ENCODE peak calls at places on chromosomes 1 and 21, in six cellular contexts. J, G, W, O, H and X are unnamed samples.

GRCh38 chr1:36408479-36408878 is 10.8 kb upstream of the LSM10 start:
- DNase-seq in J (no peak), O (no peak), G (no peak), H (peak; percentile 28), W (no peak), X (peak; percentile 41)

GRCh38 chr1:221159608-221160007 is 280.4 kb downstream of the HLX start:
- DNase-seq in G (no peak), J (no peak), O (no peak), H (no peak), W (no peak), X (no peak)

GRCh38 chr1:205344010-205344808 is 12.5 kb downstream of the KLHDC8A start:
- DNase-seq in O (peak; percentile 59), W (peak; percentile 34), G (peak; percentile 40), H (no peak), J (no peak), X (no peak)

GRCh38 chr1:229526695-229527094 is 18.6 kb upstream of the NUP133 start:
- DNase-seq in W (no peak), H (no peak), G (no peak), O (no peak), J (no peak), X (no peak)

GRCh38 chr1:171769171-171769570 is 12.3 kb upstream of the METTL13 start:
- DNase-seq in H (no peak), W (no peak), G (no peak), J (no peak), O (no peak), X (no peak)

GRCh38 chr21:44531606-44532128 is 8.3 kb downstream of the KRTAP10-1 start:
- DNase-seq in G (peak; percentile 13), O (no peak), J (no peak), H (no peak), W (no peak), X (no peak)

GRCh38 chr21:29025328-29025713 is 853 bp downstream of the USP16 start:
- DNase-seq in W (no peak), J (no peak), O (peak; percentile 19), G (no peak), H (peak; percentile 55), X (no peak)

GRCh38 chr1:222167111-222167510 is 380.8 kb downstream of the HHIPL2 start:
- DNase-seq in J (peak; percentile 20), O (peak; percentile 47), W (peak; percentile 40), H (peak; percentile 97), G (no peak), X (peak; percentile 72)

GRCh38 chr1:189859385-189859977 is 618.2 kb downstream of the BRINP3 start:
- DNase-seq in H (peak; percentile 0), O (peak; percentile 26), J (peak; percentile 29), G (no peak), W (peak; percentile 42), X (peak; percentile 2)

GRCh38 chr1:172719694-172720138 is 60.8 kb downstream of the FASLG start:
- DNase-seq in J (no peak), O (peak; percentile 56), G (no peak), H (peak; percentile 68), W (peak; percentile 49), X (peak; percentile 71)

DNA sequence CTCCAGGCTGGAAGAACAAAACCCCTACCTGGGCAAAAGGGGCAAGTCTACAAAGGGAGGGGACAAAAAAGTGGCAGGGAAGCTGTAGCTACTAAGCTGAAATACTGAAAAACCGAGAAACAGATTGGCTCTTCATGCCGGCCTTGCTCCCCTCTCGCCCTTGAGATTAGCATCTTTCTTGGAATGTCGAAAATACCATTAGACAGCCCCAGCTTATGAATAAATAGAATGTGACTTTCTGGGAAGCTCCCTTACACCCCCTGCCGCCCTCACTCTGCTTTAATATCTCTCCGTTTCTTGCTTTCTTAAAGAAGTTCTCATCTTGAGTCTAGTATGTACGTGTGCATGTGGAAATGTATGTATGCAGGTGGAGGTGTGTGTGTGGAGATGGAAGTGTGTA is 14.1 kb downstream of the TRAF3IP3 start:
- DNase-seq in J (no peak), H (no peak), O (no peak), G (no peak), W (peak; percentile 85), X (peak; percentile 37)
- H3K4me3 ChIP-seq in J (peak overlapping the region; percentile 51), H (no peak overlapping the region), O (no peak overlapping the region), G (peak overlapping the region; percentile 28), W (peak overlapping the region; percentile 7), X (no peak overlapping the region)

DNA sequence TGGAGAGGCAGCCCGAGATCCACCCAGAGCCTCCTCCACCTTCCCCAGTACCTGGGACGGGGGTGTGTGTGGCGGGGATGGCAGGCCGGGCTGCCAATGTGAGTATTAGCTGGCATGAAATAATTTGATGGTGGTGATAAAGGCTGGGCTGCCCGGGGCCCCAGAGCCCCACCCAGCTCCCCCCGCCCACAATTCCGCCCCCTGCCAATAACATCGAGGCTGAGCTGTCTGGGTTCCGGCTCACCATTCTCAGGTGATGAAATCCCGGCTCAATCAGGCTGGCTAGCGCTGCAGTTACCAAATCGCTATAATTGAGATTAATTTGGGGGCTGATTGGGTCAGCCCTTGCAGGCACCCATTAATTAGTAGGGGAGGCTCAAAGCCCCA is 103.8 kb upstream of the CASZ1 start:
- DNase-seq in H (no peak), O (no peak), W (no peak), G (no peak), J (no peak), X (no peak)
- H3K4me3 ChIP-seq in H (no peak overlapping the region), O (no peak overlapping the region), W (no peak overlapping the region), G (no peak overlapping the region), J (no peak overlapping the region), X (no peak overlapping the region)

DNA sequence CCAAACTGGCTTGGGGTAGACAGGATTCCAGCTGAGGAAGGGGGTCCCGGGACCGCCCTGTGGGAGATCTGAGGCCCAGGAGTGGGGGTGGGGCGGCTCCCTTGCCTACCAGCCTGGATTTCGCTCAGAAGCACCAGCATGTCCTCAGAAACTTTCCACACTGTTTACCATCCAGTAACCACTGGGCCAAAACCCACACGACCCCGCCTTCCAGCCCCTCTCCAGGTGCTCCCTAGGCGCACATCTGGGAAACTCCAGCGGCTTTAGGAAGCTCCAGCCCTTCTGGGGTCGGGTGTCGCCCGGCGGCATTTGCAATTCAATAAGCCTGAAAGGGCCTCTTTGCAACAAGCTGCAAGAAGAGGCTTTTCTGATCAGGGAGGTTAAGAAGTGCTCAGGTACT is 4.6 kb downstream of the RIPK4 start:
- DNase-seq in G (no peak), O (no peak), H (no peak), W (no peak), J (no peak), X (no peak)
- H3K4me3 ChIP-seq in G (peak overlapping the region; percentile 44), O (no peak overlapping the region), H (no peak overlapping the region), W (peak overlapping the region; percentile 70), J (no peak overlapping the region), X (no peak overlapping the region)

GRCh38 chr1:3466366-3467075 is 12.1 kb downstream of the ARHGEF16 start:
- DNase-seq in O (no peak), W (no peak), G (no peak), J (no peak), H (no peak), X (no peak)

GRCh38 chr1:3469104-3469848 is 14.8 kb downstream of the ARHGEF16 start:
- DNase-seq in W (no peak), H (no peak), J (no peak), G (no peak), O (no peak), X (no peak)

GRCh38 chr1:3465935-3466321 is 11.5 kb downstream of the ARHGEF16 start:
- DNase-seq in G (no peak), J (peak; percentile 35), H (no peak), O (no peak), W (no peak), X (no peak)

GRCh38 chr1:3468236-3469103 is 14.0 kb downstream of the ARHGEF16 start:
- DNase-seq in W (no peak), G (no peak), O (no peak), H (no peak), J (no peak), X (no peak)

DNA sequence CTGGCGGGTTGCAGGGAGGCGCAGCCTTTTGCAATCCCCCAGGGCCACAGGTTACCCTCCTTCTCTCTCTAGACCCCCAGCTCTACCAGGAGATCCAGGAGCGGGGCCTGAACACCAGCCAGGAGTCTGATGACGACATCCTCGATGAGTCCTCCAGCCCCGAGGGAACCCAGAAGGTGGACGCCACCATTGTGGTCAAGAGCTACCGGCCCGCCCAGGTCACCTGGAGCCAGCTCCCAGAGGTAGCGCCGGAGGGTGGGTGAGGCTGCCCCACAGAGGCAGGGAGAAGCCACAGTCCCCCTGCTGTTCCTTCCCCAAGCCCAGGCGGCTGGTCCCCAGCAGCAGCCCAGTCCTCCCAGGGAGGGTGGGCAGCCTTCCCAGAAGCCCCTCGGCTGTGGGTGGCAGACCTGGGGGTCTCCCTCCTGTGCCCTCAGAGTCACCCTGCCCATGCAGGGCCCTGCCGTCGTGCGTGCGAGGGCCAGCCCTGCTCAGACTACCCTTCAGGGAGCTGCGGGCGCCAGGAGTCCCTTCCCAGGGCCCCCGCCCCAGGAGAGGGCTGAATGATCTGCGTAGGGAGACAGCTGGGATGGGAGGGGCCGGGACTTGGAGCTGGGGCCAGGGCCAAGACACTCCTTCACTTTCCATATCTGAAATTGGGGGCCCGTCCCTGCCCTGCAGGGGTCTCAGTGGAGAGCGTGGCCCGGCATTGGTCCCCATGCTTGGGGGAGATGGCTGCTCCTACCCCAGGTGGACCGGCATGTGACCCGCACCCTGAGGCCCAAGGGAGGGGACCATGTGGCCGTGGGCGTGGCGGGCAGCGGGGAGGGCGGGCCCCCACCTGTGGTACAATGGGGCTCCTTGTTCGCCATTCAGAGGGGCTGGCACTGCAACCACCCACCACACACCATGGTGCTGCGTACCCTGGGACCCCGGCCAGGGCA is 12.9 kb downstream of the ARHGEF16 start:
- DNase-seq in G (no peak), W (no peak), O (no peak), J (no peak), H (no peak), X (no peak)
- H3K4me3 ChIP-seq in G (no peak overlapping the region), W (no peak overlapping the region), O (no peak overlapping the region), J (no peak overlapping the region), H (no peak overlapping the region), X (no peak overlapping the region)

GRCh38 chr1:23169727-23170335 is 1.2 kb upstream of the LUZP1 start:
- DNase-seq in O (peak; percentile 81), W (peak; percentile 87), G (peak; percentile 77), H (peak; percentile 98), J (no peak), X (peak; percentile 85)
- H3K4me3 ChIP-seq in O (peak overlapping the region; percentile 83), W (no peak overlapping the region), G (peak overlapping the region; percentile 94), H (peak overlapping the region; percentile 91), J (no peak overlapping the region), X (no peak overlapping the region)

GRCh38 chr1:150609726-150610125 is 19.7 kb downstream of the ENSA start:
- DNase-seq in H (peak; percentile 38), G (no peak), W (no peak), O (no peak), J (no peak), X (peak; percentile 56)

GRCh38 chr1:150613061-150613920 is 16.1 kb downstream of the ENSA start:
- DNase-seq in J (no peak), O (peak; percentile 68), W (peak; percentile 87), H (peak; percentile 99), G (no peak), X (peak; percentile 88)

GRCh38 chr1:150606743-150607142 is 22.7 kb downstream of the ENSA start:
- DNase-seq in O (no peak), H (no peak), W (no peak), G (no peak), J (no peak), X (no peak)

GRCh38 chr1:150612014-150612345 is 17.4 kb downstream of the ENSA start:
- DNase-seq in H (no peak), J (no peak), G (no peak), W (no peak), O (no peak), X (no peak)

GRCh38 chr1:150610576-150610975 is 18.8 kb downstream of the ENSA start:
- DNase-seq in H (no peak), J (no peak), G (no peak), O (no peak), W (no peak), X (no peak)
- H3K4me3 ChIP-seq in H (no peak overlapping the region), J (no peak overlapping the region), G (no peak overlapping the region), O (no peak overlapping the region), W (no peak overlapping the region), X (no peak overlapping the region)